ENCODE peak calls at places on chromosomes 3 and 15, in six cellular contexts. Z is left colon, T is AG08396, S is activated gamma-delta T cell treated with Interleukin-2 at 50 U/mL for 16 hours, G is lung, F is GM12891. P is an unnamed sample.

GRCh38 chr15:70195808-70196304 is 98.1 kb upstream of the TLE3 start:
- DNase-seq in Z (peak; percentile 42), T (peak; percentile 92), S (no peak), G (peak; percentile 51), F (no peak), P (peak; percentile 2)

GRCh38 chr3:46706771-46707582 is 5.8 kb downstream of the TMIE start:
- DNase-seq in Z (peak; percentile 1), T (no peak), S (no peak), G (no peak), F (no peak), P (no peak)

GRCh38 chr3:47425959-47426358 is 45.1 kb downstream of the PTPN23 start:
- DNase-seq in Z (no peak), T (no peak), S (no peak), G (no peak), F (no peak), P (no peak)

GRCh38 chr15:27796405-27797085 is 302.6 kb downstream of the OCA2 start:
- DNase-seq in Z (no peak), T (no peak), S (no peak), G (no peak), F (no peak), P (no peak)

GRCh38 chr15:69762373-69763148 is 309.9 kb downstream of the RPLP1 start:
- DNase-seq in Z (no peak), T (no peak), S (no peak), G (no peak), F (no peak), P (no peak)

GRCh38 chr3:83453010-83453409 is 1505.8 kb upstream of the CADM2 start:
- DNase-seq in Z (no peak), T (no peak), S (no peak), G (no peak), F (no peak), P (no peak)

GRCh38 chr15:77959094-77959879 is 118.2 kb downstream of the TBC1D2B start:
- DNase-seq in Z (peak; percentile 87), T (peak; percentile 81), S (peak; percentile 69), G (peak; percentile 84), F (peak; percentile 52), P (peak; percentile 55)

GRCh38 chr3:188335656-188336055 is 181.7 kb downstream of the LPP start:
- DNase-seq in Z (no peak), T (no peak), S (no peak), G (no peak), F (no peak), P (no peak)

GRCh38 chr3:111924283-111924682 is 54.5 kb upstream of the ABHD10 start:
- DNase-seq in Z (peak; percentile 30), T (no peak), S (no peak), G (peak; percentile 31), F (no peak), P (no peak)

GRCh38 chr3:19399356-19399755 is 251.0 kb downstream of the KCNH8 start:
- DNase-seq in Z (no peak), T (no peak), S (no peak), G (no peak), F (no peak), P (no peak)

P was measured in ACHN.